ENCODE peak calls at places on chromosome 16, in four cellular contexts. T is CD4-positive, alpha-beta T cell; F is NCI-H774; P is neural crest cell. Q is an unnamed sample.

GRCh38 chr16:53372942-53373871 is 61.1 kb upstream of the RBL2 start:
- DNase-seq in P (no peak), F (peak; percentile 75), T (peak; percentile 83), Q (peak; percentile 51)

GRCh38 chr16:5069854-5070253 is 1.8 kb upstream of the ALG1 start:
- DNase-seq in T (no peak), F (no peak), P (no peak), Q (no peak)

GRCh38 chr16:4182581-4183257 is 59.2 kb downstream of the SRL start:
- DNase-seq in P (no peak), T (no peak), F (no peak), Q (no peak)

GRCh38 chr16:9932000-9932399 is 250.2 kb downstream of the GRIN2A start:
- DNase-seq in T (no peak), F (no peak), P (no peak), Q (no peak)

GRCh38 chr16:29968205-29968604 is 5.5 kb upstream of the TAOK2 start:
- DNase-seq in T (no peak), P (no peak), F (no peak), Q (no peak)

GRCh38 chr16:30121741-30122620 is 1.0 kb downstream of the MAPK3 start:
- DNase-seq in T (no peak), P (no peak), F (no peak), Q (no peak)

GRCh38 chr16:81029930-81030604 is 5.6 kb upstream of the ATMIN start:
- DNase-seq in F (no peak), P (no peak), T (no peak), Q (no peak)

GRCh38 chr16:3646348-3646920 is 8.1 kb upstream of the DNASE1 start:
- DNase-seq in T (no peak), P (no peak), F (peak; percentile 65), Q (peak; percentile 61)

GRCh38 chr16:87713469-87714229 is 52.1 kb downstream of the KLHDC4 start:
- DNase-seq in P (no peak), F (no peak), T (peak; percentile 53), Q (no peak)

GRCh38 chr16:49019826-49020401 is 261.7 kb downstream of the CBLN1 start:
- DNase-seq in T (no peak), F (no peak), P (no peak), Q (no peak)

GRCh38 chr16:11402051-11402744 is 56.9 kb downstream of the RMI2 start:
- DNase-seq in F (no peak), P (no peak), T (no peak), Q (no peak)

GRCh38 chr16:7272567-7273158 is 60.0 kb upstream of the RBFOX1 start:
- DNase-seq in F (no peak), T (no peak), P (no peak), Q (no peak)

GRCh38 chr16:86479419-86479818 is 30.9 kb upstream of the FOXF1 start:
- DNase-seq in T (no peak), P (no peak), F (no peak), Q (no peak)

GRCh38 chr16:49194499-49195260 is 87.0 kb downstream of the CBLN1 start:
- DNase-seq in P (no peak), F (no peak), T (no peak), Q (no peak)

Q was measured in NCI-H2081.